ENCODE peak calls at places on chromosomes 7 and 10, in seven cellular contexts. O, C, E, X, P, L and W are unnamed samples.

GRCh38 chr7:72493850-72494661 is 81.9 kb upstream of the CALN1 start:
- DNase-seq in X (peak), O (peak), C (peak), P (peak), E (peak), L (no peak), W (peak)

GRCh38 chr10:20891338-20891714 is 5.8 kb downstream of the NEBL start:
- DNase-seq in X (no peak), O (no peak), C (no peak), P (no peak), L (no peak), E (no peak), W (no peak)

GRCh38 chr10:73183882-73184281 is 16.0 kb downstream of the FAM149B1 start:
- DNase-seq in E (no peak), P (no peak), C (no peak), X (no peak), O (no peak), L (peak), W (no peak)

GRCh38 chr7:71414490-71414889 is 282.5 kb downstream of the GALNT17 start:
- DNase-seq in X (no peak), E (no peak), C (no peak), P (no peak), O (no peak), L (no peak), W (no peak)

GRCh38 chr10:73816917-73817729 is 5.7 kb upstream of the NDST2 start:
- DNase-seq in E (no peak), L (no peak), C (no peak), P (no peak), O (no peak), X (no peak), W (no peak)

GRCh38 chr7:108415821-108416536 is 40.3 kb downstream of the NRCAM start:
- DNase-seq in O (no peak), P (no peak), E (no peak), X (no peak), C (peak), L (peak), W (no peak)

GRCh38 chr10:113449151-113449695 is 103.6 kb upstream of the HABP2 start:
- DNase-seq in P (no peak), L (no peak), O (no peak), C (no peak), E (no peak), X (no peak), W (no peak)

GRCh38 chr10:6619663-6620062 is 39.6 kb upstream of the PRKCQ start:
- DNase-seq in E (peak), P (no peak), L (no peak), X (no peak), O (no peak), C (no peak), W (no peak)

GRCh38 chr7:155753446-155753965 is 58.8 kb downstream of the SHH start:
- DNase-seq in C (no peak), L (no peak), X (no peak), P (no peak), O (no peak), E (no peak), W (no peak)

GRCh38 chr7:155669717-155670505 is 25.4 kb downstream of the RBM33 start:
- DNase-seq in X (peak), L (peak), C (no peak), E (peak), P (no peak), O (no peak), W (no peak)

GRCh38 chr7:76386691-76387260 is 22.7 kb downstream of the SSC4D start:
- DNase-seq in O (no peak), X (no peak), L (peak), C (no peak), P (no peak), E (no peak), W (no peak)

GRCh38 chr7:111091623-111092370 is 870 bp downstream of the LRRN3 start:
- DNase-seq in L (no peak), E (no peak), X (no peak), C (peak), P (no peak), O (no peak), W (no peak)

GRCh38 chr7:111746950-111747349 is 184.7 kb upstream of the IMMP2L start:
- DNase-seq in P (no peak), L (no peak), X (no peak), E (no peak), O (no peak), C (no peak), W (no peak)

GRCh38 chr7:52119537-52119936 is 802.9 kb upstream of the COBL start:
- DNase-seq in C (no peak), X (no peak), L (no peak), O (no peak), P (no peak), E (no peak), W (no peak)

GRCh38 chr10:131832056-131832685 is 68.6 kb upstream of the PPP2R2D start:
- DNase-seq in C (no peak), P (no peak), O (no peak), L (no peak), X (no peak), E (no peak), W (no peak)

GRCh38 chr10:2935647-2936386 is 131.5 kb upstream of the PFKP start:
- DNase-seq in O (no peak), C (no peak), E (no peak), X (no peak), P (no peak), L (no peak), W (no peak)

GRCh38 chr7:1055084-1055450 is 10.7 kb downstream of the GPR146 start:
- DNase-seq in P (peak), C (peak), X (no peak), E (no peak), O (peak), L (no peak), W (no peak)

GRCh38 chr7:29426587-29426986 is 137.0 kb upstream of the PRR15 start:
- DNase-seq in X (no peak), O (no peak), L (no peak), E (no peak), P (no peak), C (no peak), W (no peak)

GRCh38 chr7:100983451-100984187 is 14.3 kb downstream of the MUC12 start:
- DNase-seq in O (no peak), L (peak), P (no peak), E (no peak), C (no peak), X (no peak), W (no peak)

GRCh38 chr10:106705576-106706526 is 458.7 kb downstream of the SORCS1 start:
- DNase-seq in E (peak), X (peak), L (peak), P (no peak), C (peak), O (peak), W (peak)

GRCh38 chr10:103982639-103983038 is 15.7 kb downstream of the SLK start:
- DNase-seq in O (no peak), E (no peak), X (no peak), L (no peak), P (no peak), C (no peak), W (no peak)

GRCh38 chr10:99395750-99396445 is 34.5 kb downstream of the GOT1 start:
- DNase-seq in P (no peak), X (no peak), L (peak), O (no peak), E (peak), C (no peak), W (no peak)

GRCh38 chr10:124155781-124156401 is 62.5 kb upstream of the CHST15 start:
- DNase-seq in C (no peak), E (no peak), O (no peak), P (no peak), X (no peak), L (no peak), W (no peak)

GRCh38 chr7:158490171-158490782 is 97.3 kb downstream of the PTPRN2 start:
- DNase-seq in O (no peak), X (no peak), C (no peak), P (no peak), E (no peak), L (no peak), W (no peak)

GRCh38 chr7:124072603-124073324 is 39.9 kb upstream of the TMEM229A start:
- DNase-seq in O (no peak), C (no peak), E (peak), L (peak), P (no peak), X (no peak), W (peak)

GRCh38 chr10:71696635-71697326 is 22.8 kb downstream of the C10orf105 start:
- DNase-seq in X (no peak), E (no peak), L (peak), C (peak), P (peak), O (peak), W (no peak)

GRCh38 chr7:87317691-87318245 is 27.7 kb upstream of the CROT start:
- DNase-seq in P (no peak), C (no peak), L (no peak), X (no peak), E (no peak), O (no peak), W (no peak)

GRCh38 chr7:123220396-123220795 is 20.6 kb upstream of the SLC13A1 start:
- DNase-seq in O (no peak), X (no peak), L (no peak), P (no peak), C (no peak), E (no peak), W (no peak)

GRCh38 chr7:47444376-47445098 is 137.4 kb downstream of the TNS3 start:
- DNase-seq in P (no peak), X (no peak), E (no peak), C (no peak), L (peak), O (no peak), W (no peak)